ENCODE peak calls at places on chromosomes 5 and 9, in ten cellular contexts. X is fibroblast of the aortic adventitia, B is astrocyte of the spinal cord, F is progenitor cell of endocrine pancreas, T is fibroblast of mammary gland, H is nephron progenitor cell, U is stomach, K is WTC11, W is pancreas, L is mesothelial cell of epicardium. O is an unnamed sample.

GRCh38 chr9:89969881-89970639 is 365.2 kb downstream of the GADD45G start:
- DNase-seq in B (no peak), L (no peak), X (no peak), W (no peak), H (no peak), K (no peak), U (no peak), T (no peak), F (no peak), O (no peak)

GRCh38 chr9:128635266-128636023 is 21.2 kb downstream of the DYNC2I2 start:
- DNase-seq in T (peak), X (peak), F (peak), H (peak), L (peak), B (peak), U (peak), W (peak), K (peak), O (peak)

GRCh38 chr9:114250235-114250568 is 72.7 kb upstream of the ORM1 start:
- DNase-seq in X (peak), F (no peak), T (peak), U (peak), K (no peak), L (no peak), B (peak), H (no peak), W (peak), O (no peak)

GRCh38 chr5:97752871-97753270 is 569.8 kb upstream of the RIOK2 start:
- DNase-seq in X (no peak), T (no peak), B (peak), K (no peak), H (no peak), U (no peak), W (no peak), F (no peak), L (no peak), O (no peak)

GRCh38 chr9:137296214-137297059 is 5.6 kb downstream of the NRARP start:
- DNase-seq in T (peak), X (peak), U (peak), K (peak), F (no peak), B (peak), W (peak), H (peak), L (no peak), O (no peak)

GRCh38 chr9:97628668-97629067 is 4.5 kb downstream of the TSTD2 start:
- DNase-seq in F (no peak), U (no peak), X (no peak), B (no peak), H (no peak), L (no peak), W (no peak), K (peak), T (no peak), O (no peak)

GRCh38 chr5:28823231-28823630 is 1784.8 kb upstream of the CDH9 start:
- DNase-seq in H (no peak), F (no peak), X (no peak), L (no peak), T (no peak), B (no peak), W (no peak), U (no peak), K (no peak), O (no peak)

GRCh38 chr5:172658869-172659513 is 17.9 kb downstream of the NEURL1B start:
- DNase-seq in B (no peak), F (no peak), H (no peak), X (no peak), K (no peak), W (peak), T (no peak), U (peak), L (no peak), O (no peak)

GRCh38 chr5:69007726-69008368 is 86.0 kb upstream of the SLC30A5 start:
- DNase-seq in T (peak), W (no peak), U (peak), L (peak), B (peak), X (peak), F (peak), K (peak), H (peak), O (no peak)

GRCh38 chr5:144315994-144316634 is 145.4 kb downstream of the KCTD16 start:
- DNase-seq in L (no peak), H (no peak), X (no peak), U (no peak), T (no peak), B (no peak), W (no peak), K (no peak), F (no peak), O (no peak)

GRCh38 chr9:90734631-90735030 is 67.0 kb upstream of the SYK start:
- DNase-seq in L (no peak), W (no peak), K (no peak), H (no peak), F (no peak), B (no peak), U (no peak), X (no peak), T (no peak), O (no peak)

GRCh38 chr5:95178046-95178651 is 106.7 kb downstream of the MCTP1 start:
- DNase-seq in B (peak), W (no peak), T (peak), U (no peak), F (no peak), L (no peak), H (peak), X (peak), K (peak), O (no peak)

GRCh38 chr9:96217358-96217755 is 84.6 kb downstream of the HSD17B3 start:
- DNase-seq in K (no peak), B (no peak), W (peak), T (no peak), H (no peak), U (no peak), X (peak), F (no peak), L (no peak), O (no peak)

DNA sequence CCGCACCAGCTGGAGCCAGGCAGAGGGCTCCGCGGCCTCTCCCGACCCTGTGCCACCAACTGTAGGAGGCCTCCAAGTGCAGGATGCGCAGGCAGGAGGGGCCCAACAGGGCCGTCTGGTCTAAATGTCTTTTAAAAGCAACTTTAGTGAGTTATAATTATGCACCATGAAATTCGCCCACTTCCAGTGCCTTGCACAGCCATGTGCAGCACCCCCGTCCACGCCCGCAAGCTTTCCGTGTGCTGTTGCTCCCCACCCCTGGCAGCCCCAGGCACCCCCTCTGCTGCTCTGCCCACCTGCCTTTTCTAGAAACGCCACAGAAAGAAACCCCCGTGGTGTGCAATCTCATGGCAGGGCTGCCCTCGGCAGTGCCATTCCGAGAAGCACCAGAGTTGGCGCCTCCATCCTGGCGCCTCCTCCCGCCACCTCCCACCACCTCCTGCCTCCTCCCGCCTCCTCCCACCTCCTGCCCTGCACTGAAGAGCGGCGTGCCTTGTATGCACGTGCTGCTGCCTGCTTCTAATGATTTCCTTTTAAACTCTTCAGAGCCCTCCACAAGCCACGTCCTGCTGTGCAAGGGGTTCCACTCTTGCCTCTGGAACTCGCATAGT is 7.5 kb upstream of the SLC6A18 start:
- DNase-seq in L (no peak), H (peak), U (no peak), F (no peak), B (no peak), T (no peak), W (no peak), X (no peak), K (no peak), O (no peak)
- TF ChIP-seq CTCF in L (no peak), H (no peak), U (no peak), F (no peak), B (no peak), T (no peak), W (no peak), X (no peak), K (no peak), O (no peak)

GRCh38 chr5:159049844-159050318 is 49.8 kb downstream of the EBF1 start:
- DNase-seq in X (peak), H (no peak), T (peak), K (no peak), B (peak), L (no peak), W (no peak), F (no peak), U (no peak), O (no peak)
- TF ChIP-seq CTCF in X (peak), H (no peak), T (peak), K (no peak), B (peak), L (no peak), W (no peak), F (peak), U (no peak), O (peak)

DNA sequence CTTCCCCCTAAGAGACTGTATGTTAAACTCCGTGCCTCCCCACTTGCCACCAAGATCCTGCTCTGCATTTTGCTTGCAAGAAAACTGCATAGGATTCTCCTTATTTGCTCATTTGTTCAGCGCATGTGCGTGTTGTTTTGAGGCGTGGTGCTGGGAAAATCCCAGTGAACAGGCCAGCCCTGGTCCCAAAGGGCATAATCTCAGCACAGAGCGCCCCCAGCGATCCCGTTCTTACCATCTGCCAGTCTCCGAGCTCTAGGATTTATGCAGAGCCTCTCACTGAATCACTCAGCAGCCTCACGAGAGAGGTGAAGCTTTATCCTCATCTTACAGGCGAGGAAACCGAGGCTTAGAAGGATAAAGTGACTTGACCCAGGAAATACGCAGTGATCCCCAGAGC is 11.5 kb downstream of the PRRX2 start:
- DNase-seq in X (peak), U (no peak), L (no peak), H (no peak), B (no peak), T (peak), F (no peak), W (no peak), K (no peak), O (no peak)
- TF ChIP-seq CTCF in X (peak), U (no peak), L (no peak), H (no peak), B (no peak), T (no peak), F (no peak), W (no peak), K (no peak), O (peak)

GRCh38 chr9:120877276-120878034 is 467 bp upstream of the PHF19 start:
- DNase-seq in F (peak), W (peak), L (no peak), H (peak), K (peak), T (peak), U (peak), X (peak), B (peak), O (no peak)
- TF ChIP-seq CTCF in F (no peak), W (no peak), L (no peak), H (no peak), K (no peak), T (no peak), U (no peak), X (no peak), B (no peak), O (peak)

DNA sequence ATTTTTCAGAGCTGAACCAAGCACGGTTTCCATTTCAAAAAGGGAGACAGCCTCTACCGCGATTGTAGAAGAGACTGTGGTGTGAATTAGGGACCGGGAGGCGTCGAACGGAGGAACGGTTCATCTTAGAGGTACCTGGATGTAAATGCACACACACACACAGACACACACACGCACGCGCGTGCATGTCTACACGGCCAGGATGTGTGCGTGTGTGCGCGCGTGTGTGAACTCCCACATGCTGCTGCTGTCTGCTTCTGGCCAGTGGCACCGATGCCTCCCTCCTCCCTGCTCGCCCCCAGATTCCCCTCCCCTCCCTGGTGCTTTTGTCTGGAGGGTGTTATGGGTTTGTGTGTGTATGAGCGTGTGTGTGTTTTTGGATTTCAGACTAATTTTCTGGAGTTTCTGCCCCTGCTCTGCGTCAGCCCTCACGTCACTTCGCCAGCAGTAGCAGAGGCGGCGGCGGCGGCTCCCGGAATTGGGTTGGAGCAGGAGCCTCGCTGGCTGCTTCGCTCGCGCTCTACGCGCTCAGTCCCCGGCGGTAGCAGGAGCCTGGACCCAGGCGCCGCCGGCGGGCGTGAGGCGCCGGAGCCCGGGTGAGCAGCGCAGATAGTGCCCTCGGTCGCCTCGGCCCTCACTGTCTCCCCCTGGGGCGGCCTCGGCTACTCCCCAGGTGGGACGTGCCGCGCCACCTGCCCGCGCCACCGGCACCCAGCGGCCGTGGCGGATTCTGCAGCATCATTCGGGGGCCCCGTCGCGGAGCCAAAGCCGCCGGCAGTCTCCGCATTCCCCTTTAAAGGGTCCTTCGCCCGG is at the start of gene NTRK2:
- DNase-seq in T (peak), L (peak), K (peak), W (peak), B (peak), F (peak), X (peak), H (peak), U (no peak), O (peak)
- TF ChIP-seq CTCF in T (no peak), L (peak), K (no peak), W (no peak), B (no peak), F (peak), X (no peak), H (peak), U (no peak), O (peak)

O was measured in chondrocyte.